ENCODE peak calls at places on chromosomes 1 and 21, in nine cellular contexts. One of them, this sample, is unnamed.

GRCh38 chr1:156487862-156488261 is 12.7 kb downstream of the MEF2D start:
- DNase-seq in cardiac muscle cell: no peak
- DNase-seq in fibroblast of mammary gland: no peak
- DNase-seq in glutamatergic neuron: no peak
- DNase-seq in RWPE1: no peak
- DNase-seq in Peyer's patch: peak
- DNase-seq in GM10248: peak
- DNase-seq in ovary: no peak
- DNase-seq in suprapubic skin: no peak
- DNase-seq in this sample: no peak

GRCh38 chr1:69787151-69787550 is 219.4 kb downstream of the LRRC7 start:
- DNase-seq in cardiac muscle cell: no peak
- DNase-seq in fibroblast of mammary gland: no peak
- DNase-seq in glutamatergic neuron: no peak
- DNase-seq in RWPE1: no peak
- DNase-seq in Peyer's patch: no peak
- DNase-seq in GM10248: no peak
- DNase-seq in ovary: no peak
- DNase-seq in suprapubic skin: no peak
- DNase-seq in this sample: no peak

GRCh38 chr1:50959303-50959912 is 659 bp downstream of the FAF1 start:
- DNase-seq in cardiac muscle cell: no peak
- DNase-seq in fibroblast of mammary gland: peak
- DNase-seq in glutamatergic neuron: no peak
- DNase-seq in RWPE1: peak
- DNase-seq in Peyer's patch: peak
- DNase-seq in GM10248: peak
- DNase-seq in ovary: peak
- DNase-seq in suprapubic skin: peak
- DNase-seq in this sample: no peak

GRCh38 chr1:107692580-107693345 is 272.2 kb downstream of the VAV3 start:
- DNase-seq in cardiac muscle cell: no peak
- DNase-seq in fibroblast of mammary gland: no peak
- DNase-seq in glutamatergic neuron: no peak
- DNase-seq in RWPE1: no peak
- DNase-seq in Peyer's patch: no peak
- DNase-seq in GM10248: no peak
- DNase-seq in ovary: no peak
- DNase-seq in suprapubic skin: no peak
- DNase-seq in this sample: no peak

GRCh38 chr1:34750610-34751009 is 4.2 kb upstream of the GJB5 start:
- DNase-seq in cardiac muscle cell: no peak
- DNase-seq in fibroblast of mammary gland: no peak
- DNase-seq in glutamatergic neuron: no peak
- DNase-seq in RWPE1: no peak
- DNase-seq in Peyer's patch: no peak
- DNase-seq in GM10248: no peak
- DNase-seq in ovary: no peak
- DNase-seq in suprapubic skin: no peak
- DNase-seq in this sample: no peak

GRCh38 chr1:203818399-203818798 is 23.0 kb downstream of the ZBED6 start:
- DNase-seq in cardiac muscle cell: no peak
- DNase-seq in fibroblast of mammary gland: no peak
- DNase-seq in glutamatergic neuron: no peak
- DNase-seq in RWPE1: no peak
- DNase-seq in Peyer's patch: no peak
- DNase-seq in GM10248: no peak
- DNase-seq in ovary: no peak
- DNase-seq in suprapubic skin: no peak
- DNase-seq in this sample: no peak

GRCh38 chr1:116569776-116570357 is 959 bp downstream of the CD58 start:
- DNase-seq in cardiac muscle cell: no peak
- DNase-seq in fibroblast of mammary gland: peak
- DNase-seq in glutamatergic neuron: no peak
- DNase-seq in RWPE1: no peak
- DNase-seq in Peyer's patch: peak
- DNase-seq in GM10248: no peak
- DNase-seq in ovary: peak
- DNase-seq in suprapubic skin: peak
- DNase-seq in this sample: no peak

GRCh38 chr1:107870691-107871090 is 94.3 kb downstream of the VAV3 start:
- DNase-seq in cardiac muscle cell: no peak
- DNase-seq in fibroblast of mammary gland: peak
- DNase-seq in glutamatergic neuron: no peak
- DNase-seq in RWPE1: no peak
- DNase-seq in Peyer's patch: no peak
- DNase-seq in GM10248: no peak
- DNase-seq in ovary: no peak
- DNase-seq in suprapubic skin: no peak
- DNase-seq in this sample: no peak

GRCh38 chr1:111734426-111734825 is 4.8 kb downstream of the INKA2 start:
- DNase-seq in cardiac muscle cell: no peak
- DNase-seq in fibroblast of mammary gland: no peak
- DNase-seq in glutamatergic neuron: no peak
- DNase-seq in RWPE1: no peak
- DNase-seq in Peyer's patch: no peak
- DNase-seq in GM10248: no peak
- DNase-seq in ovary: no peak
- DNase-seq in suprapubic skin: no peak
- DNase-seq in this sample: peak

GRCh38 chr1:93617670-93618488 is 63.8 kb downstream of the BCAR3 start:
- DNase-seq in cardiac muscle cell: no peak
- DNase-seq in fibroblast of mammary gland: no peak
- DNase-seq in glutamatergic neuron: peak
- DNase-seq in RWPE1: no peak
- DNase-seq in Peyer's patch: no peak
- DNase-seq in GM10248: no peak
- DNase-seq in ovary: no peak
- DNase-seq in suprapubic skin: no peak
- DNase-seq in this sample: no peak

GRCh38 chr1:53693773-53694717 is 44.9 kb downstream of the GLIS1 start:
- DNase-seq in cardiac muscle cell: no peak
- DNase-seq in fibroblast of mammary gland: peak
- DNase-seq in glutamatergic neuron: no peak
- DNase-seq in RWPE1: no peak
- DNase-seq in Peyer's patch: no peak
- DNase-seq in GM10248: no peak
- DNase-seq in ovary: no peak
- DNase-seq in suprapubic skin: no peak
- DNase-seq in this sample: no peak

GRCh38 chr1:241918879-241919278 is 38.7 kb upstream of the BECN2 start:
- DNase-seq in cardiac muscle cell: no peak
- DNase-seq in fibroblast of mammary gland: peak
- DNase-seq in glutamatergic neuron: no peak
- DNase-seq in RWPE1: peak
- DNase-seq in Peyer's patch: no peak
- DNase-seq in GM10248: no peak
- DNase-seq in ovary: no peak
- DNase-seq in suprapubic skin: no peak
- DNase-seq in this sample: no peak

GRCh38 chr1:195899762-195900352 is 708.4 kb downstream of the KCNT2 start:
- DNase-seq in cardiac muscle cell: no peak
- DNase-seq in fibroblast of mammary gland: peak
- DNase-seq in glutamatergic neuron: no peak
- DNase-seq in RWPE1: peak
- DNase-seq in Peyer's patch: no peak
- DNase-seq in GM10248: no peak
- DNase-seq in ovary: no peak
- DNase-seq in suprapubic skin: no peak
- DNase-seq in this sample: no peak

GRCh38 chr1:35756064-35756463 is 13.7 kb downstream of the CLSPN start:
- DNase-seq in cardiac muscle cell: no peak
- DNase-seq in fibroblast of mammary gland: no peak
- DNase-seq in glutamatergic neuron: no peak
- DNase-seq in RWPE1: no peak
- DNase-seq in Peyer's patch: no peak
- DNase-seq in GM10248: no peak
- DNase-seq in ovary: no peak
- DNase-seq in suprapubic skin: no peak
- DNase-seq in this sample: no peak

GRCh38 chr1:30757196-30757949 is at the start of gene LAPTM5:
- DNase-seq in cardiac muscle cell: no peak
- DNase-seq in fibroblast of mammary gland: peak
- DNase-seq in glutamatergic neuron: no peak
- DNase-seq in RWPE1: no peak
- DNase-seq in Peyer's patch: peak
- DNase-seq in GM10248: no peak
- DNase-seq in ovary: no peak
- DNase-seq in suprapubic skin: peak
- DNase-seq in this sample: no peak

DNA sequence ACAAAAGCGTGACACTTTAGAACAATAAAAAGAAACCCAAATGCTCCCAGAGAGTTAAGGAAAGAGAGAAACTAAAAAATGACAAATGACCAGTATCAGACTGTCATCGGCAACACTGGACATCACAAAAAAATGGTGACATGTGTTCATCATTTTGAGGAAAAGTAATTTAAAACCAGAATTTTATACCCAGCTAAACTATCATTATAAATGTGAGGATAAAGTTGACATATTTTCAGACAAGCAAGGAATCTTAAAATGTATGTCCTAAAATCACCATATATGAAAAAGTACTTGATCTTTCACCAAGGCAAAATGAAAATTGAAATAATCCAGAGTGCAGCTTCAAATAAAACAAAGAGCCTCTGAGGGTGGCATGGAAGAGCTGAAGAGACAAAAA is 1.3 kb upstream of the KRTAP10-11 start:
- DNase-seq in cardiac muscle cell: no peak
- DNase-seq in fibroblast of mammary gland: no peak
- DNase-seq in glutamatergic neuron: no peak
- DNase-seq in RWPE1: no peak
- DNase-seq in Peyer's patch: no peak
- DNase-seq in GM10248: no peak
- DNase-seq in ovary: no peak
- DNase-seq in suprapubic skin: no peak
- DNase-seq in this sample: no peak
- TF ChIP-seq CTCF in cardiac muscle cell: no peak
- TF ChIP-seq CTCF in fibroblast of mammary gland: no peak
- TF ChIP-seq CTCF in glutamatergic neuron: no peak
- TF ChIP-seq CTCF in RWPE1: no peak
- TF ChIP-seq CTCF in Peyer's patch: no peak
- TF ChIP-seq CTCF in GM10248: no peak
- TF ChIP-seq CTCF in ovary: no peak
- TF ChIP-seq CTCF in suprapubic skin: no peak
- TF ChIP-seq CTCF in this sample: no peak

DNA sequence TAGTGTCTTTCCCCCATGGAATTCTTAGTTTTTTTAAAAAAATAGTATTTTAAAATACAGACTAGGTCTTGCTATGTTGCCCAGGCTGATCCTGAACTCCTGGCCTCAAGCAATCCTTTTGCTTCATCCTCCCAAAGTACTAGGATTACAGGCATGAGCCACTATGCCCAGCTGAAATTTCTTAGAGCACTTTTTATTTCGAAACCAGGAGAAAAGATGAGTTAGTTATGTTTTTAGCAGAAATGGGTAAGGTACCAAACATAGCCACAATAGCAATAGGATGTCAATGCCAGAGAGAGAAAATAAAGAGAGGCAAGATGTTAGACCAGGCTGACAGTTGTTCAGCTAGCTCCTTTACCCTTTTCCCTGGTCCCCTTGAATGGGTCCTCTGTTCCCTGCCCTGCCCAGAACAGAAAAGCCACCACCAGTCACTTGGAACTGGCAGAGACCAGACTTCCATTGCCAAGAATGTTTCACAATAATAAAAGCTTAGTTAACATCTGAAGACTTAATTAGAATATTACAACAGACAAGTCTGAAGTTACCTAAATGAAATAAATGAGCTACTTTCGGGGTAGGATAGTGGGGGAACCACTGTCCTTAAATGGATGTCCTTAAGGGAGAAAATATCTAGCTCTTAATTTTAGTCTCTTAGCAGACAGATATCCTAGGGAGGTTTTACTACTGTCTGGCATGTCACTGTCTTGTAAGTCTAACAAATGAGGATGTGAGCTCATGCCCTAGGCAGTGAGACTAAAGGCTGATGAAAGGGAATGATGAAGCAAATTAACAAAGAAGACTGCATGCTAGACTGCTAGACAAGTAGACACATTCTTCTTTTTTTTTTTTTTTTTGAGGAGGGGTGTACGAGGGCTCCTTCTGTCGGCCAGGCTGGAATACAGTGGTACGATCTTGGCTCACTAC is 54.2 kb downstream of the ABL2 start:
- DNase-seq in cardiac muscle cell: no peak
- DNase-seq in fibroblast of mammary gland: peak
- DNase-seq in glutamatergic neuron: no peak
- DNase-seq in RWPE1: no peak
- DNase-seq in Peyer's patch: no peak
- DNase-seq in GM10248: no peak
- DNase-seq in ovary: no peak
- DNase-seq in suprapubic skin: no peak
- DNase-seq in this sample: no peak
- TF ChIP-seq CTCF in cardiac muscle cell: no peak
- TF ChIP-seq CTCF in fibroblast of mammary gland: no peak
- TF ChIP-seq CTCF in glutamatergic neuron: no peak
- TF ChIP-seq CTCF in RWPE1: no peak
- TF ChIP-seq CTCF in Peyer's patch: no peak
- TF ChIP-seq CTCF in GM10248: no peak
- TF ChIP-seq CTCF in ovary: no peak
- TF ChIP-seq CTCF in suprapubic skin: no peak
- TF ChIP-seq CTCF in this sample: no peak

DNA sequence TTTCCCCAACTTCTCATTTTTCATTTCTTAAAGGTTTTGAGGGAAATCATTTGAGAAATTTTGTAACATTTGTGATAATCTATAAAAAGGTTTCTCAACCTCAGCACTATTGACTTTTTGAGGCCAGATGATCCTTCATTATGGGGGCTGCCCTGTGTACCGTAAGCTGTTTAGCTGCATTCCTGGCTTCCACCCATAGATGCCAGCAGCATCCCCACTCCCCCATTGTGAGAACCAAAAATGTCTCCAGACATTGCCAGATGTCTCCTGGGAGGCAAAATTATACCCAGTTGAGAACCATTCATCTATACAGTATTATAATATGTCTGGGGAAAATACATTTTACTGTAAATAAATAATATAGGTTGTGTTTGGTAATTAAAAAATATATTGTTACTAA is 146.0 kb downstream of the PBX1 start:
- DNase-seq in cardiac muscle cell: peak
- DNase-seq in fibroblast of mammary gland: peak
- DNase-seq in glutamatergic neuron: no peak
- DNase-seq in RWPE1: no peak
- DNase-seq in Peyer's patch: no peak
- DNase-seq in GM10248: no peak
- DNase-seq in ovary: no peak
- DNase-seq in suprapubic skin: no peak
- DNase-seq in this sample: no peak
- TF ChIP-seq CTCF in cardiac muscle cell: peak
- TF ChIP-seq CTCF in fibroblast of mammary gland: peak
- TF ChIP-seq CTCF in glutamatergic neuron: no peak
- TF ChIP-seq CTCF in RWPE1: no peak
- TF ChIP-seq CTCF in Peyer's patch: no peak
- TF ChIP-seq CTCF in GM10248: no peak
- TF ChIP-seq CTCF in ovary: no peak
- TF ChIP-seq CTCF in suprapubic skin: no peak
- TF ChIP-seq CTCF in this sample: peak

DNA sequence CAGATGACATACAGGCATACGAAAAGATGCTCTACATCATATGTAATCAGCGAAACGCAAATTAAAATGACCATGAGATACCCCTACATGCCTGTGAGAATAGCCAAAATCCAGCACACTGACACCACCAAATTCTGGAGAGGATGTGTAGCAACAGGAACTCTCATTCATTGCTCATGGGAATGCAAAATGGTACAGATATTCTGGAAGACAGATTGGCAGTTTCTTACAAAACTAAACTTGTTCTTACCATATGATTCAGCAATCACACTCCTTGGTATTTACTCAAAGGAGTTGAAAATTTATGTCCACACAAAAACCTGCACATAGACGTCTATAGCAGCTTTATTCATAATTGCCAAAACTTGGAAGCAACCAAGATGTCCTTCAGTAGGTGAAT is 52.6 kb downstream of the TM2D1 start:
- DNase-seq in cardiac muscle cell: no peak
- DNase-seq in fibroblast of mammary gland: no peak
- DNase-seq in glutamatergic neuron: no peak
- DNase-seq in RWPE1: no peak
- DNase-seq in Peyer's patch: no peak
- DNase-seq in GM10248: no peak
- DNase-seq in ovary: no peak
- DNase-seq in suprapubic skin: no peak
- DNase-seq in this sample: no peak
- TF ChIP-seq CTCF in cardiac muscle cell: no peak
- TF ChIP-seq CTCF in fibroblast of mammary gland: no peak
- TF ChIP-seq CTCF in glutamatergic neuron: no peak
- TF ChIP-seq CTCF in RWPE1: no peak
- TF ChIP-seq CTCF in Peyer's patch: no peak
- TF ChIP-seq CTCF in GM10248: no peak
- TF ChIP-seq CTCF in ovary: no peak
- TF ChIP-seq CTCF in suprapubic skin: no peak
- TF ChIP-seq CTCF in this sample: no peak

This sample was measured in osteocyte.